ENCODE peak calls at places on chromosome 1, in eight cellular contexts. One of them, this sample, is unnamed.

GRCh38 chr1:8825985-8826481 is 8.6 kb upstream of the RERE start:
- DNase-seq in dorsolateral prefrontal cortex: no peak
- DNase-seq in AG04450: no peak
- DNase-seq in NCI-H2081: no peak
- DNase-seq in HEK293T: no peak
- DNase-seq in T-cell: no peak
- DNase-seq in NCI-H774: no peak
- DNase-seq in ureter: no peak
- DNase-seq in this sample: no peak

GRCh38 chr1:19799233-19799876 is 361 bp downstream of the TMCO4 start:
- DNase-seq in NCI-H774: no peak
- DNase-seq in HEK293T: peak
- DNase-seq in AG04450: no peak
- DNase-seq in NCI-H2081: no peak
- DNase-seq in dorsolateral prefrontal cortex: no peak
- DNase-seq in T-cell: peak
- DNase-seq in ureter: peak
- DNase-seq in this sample: no peak

GRCh38 chr1:159869173-159869572 is 6.7 kb upstream of the VSIG8 start:
- DNase-seq in T-cell: no peak
- DNase-seq in NCI-H2081: no peak
- DNase-seq in AG04450: no peak
- DNase-seq in ureter: no peak
- DNase-seq in dorsolateral prefrontal cortex: no peak
- DNase-seq in HEK293T: no peak
- DNase-seq in NCI-H774: no peak
- DNase-seq in this sample: no peak

GRCh38 chr1:88252745-88253144 is 431.3 kb upstream of the PKN2 start:
- DNase-seq in T-cell: no peak
- DNase-seq in dorsolateral prefrontal cortex: no peak
- DNase-seq in ureter: no peak
- DNase-seq in AG04450: no peak
- DNase-seq in NCI-H774: no peak
- DNase-seq in NCI-H2081: no peak
- DNase-seq in HEK293T: no peak
- DNase-seq in this sample: no peak

GRCh38 chr1:96488777-96489176 is 232.8 kb upstream of the PTBP2 start:
- DNase-seq in dorsolateral prefrontal cortex: no peak
- DNase-seq in AG04450: no peak
- DNase-seq in NCI-H2081: no peak
- DNase-seq in T-cell: no peak
- DNase-seq in HEK293T: no peak
- DNase-seq in NCI-H774: no peak
- DNase-seq in ureter: no peak
- DNase-seq in this sample: no peak

GRCh38 chr1:101004666-101005065 is 20.9 kb downstream of the DPH5 start:
- DNase-seq in ureter: no peak
- DNase-seq in T-cell: no peak
- DNase-seq in dorsolateral prefrontal cortex: no peak
- DNase-seq in HEK293T: no peak
- DNase-seq in NCI-H2081: no peak
- DNase-seq in AG04450: no peak
- DNase-seq in NCI-H774: no peak
- DNase-seq in this sample: no peak

GRCh38 chr1:211487082-211487481 is 4.9 kb downstream of the RD3 start:
- DNase-seq in AG04450: no peak
- DNase-seq in NCI-H774: no peak
- DNase-seq in NCI-H2081: no peak
- DNase-seq in HEK293T: no peak
- DNase-seq in T-cell: no peak
- DNase-seq in ureter: no peak
- DNase-seq in dorsolateral prefrontal cortex: no peak
- DNase-seq in this sample: no peak

GRCh38 chr1:2108877-2109580 is 58.8 kb downstream of the PRKCZ start:
- DNase-seq in dorsolateral prefrontal cortex: no peak
- DNase-seq in T-cell: no peak
- DNase-seq in NCI-H774: no peak
- DNase-seq in AG04450: no peak
- DNase-seq in ureter: no peak
- DNase-seq in NCI-H2081: no peak
- DNase-seq in HEK293T: no peak
- DNase-seq in this sample: no peak

GRCh38 chr1:38114231-38114630 is 67.6 kb upstream of the POU3F1 start:
- DNase-seq in ureter: no peak
- DNase-seq in HEK293T: no peak
- DNase-seq in NCI-H2081: no peak
- DNase-seq in NCI-H774: no peak
- DNase-seq in AG04450: no peak
- DNase-seq in dorsolateral prefrontal cortex: peak
- DNase-seq in T-cell: no peak
- DNase-seq in this sample: no peak

GRCh38 chr1:93344886-93345632 is 648 bp upstream of the DR1 start:
- DNase-seq in ureter: no peak
- DNase-seq in NCI-H774: no peak
- DNase-seq in dorsolateral prefrontal cortex: no peak
- DNase-seq in AG04450: no peak
- DNase-seq in HEK293T: no peak
- DNase-seq in NCI-H2081: no peak
- DNase-seq in T-cell: no peak
- DNase-seq in this sample: no peak

This sample was measured in NCI-H1417 treated with DMSO at 0.1 percent for 48 hours.